ENCODE peak calls at places on chromosomes 6 and 20, in four cellular contexts. C, S, J and A are unnamed samples. For H3K9me3, the result is how much of the 10 kb centered on the place peaks cover.

GRCh38 chr20:34290471-34290870 is 12.7 kb downstream of the AHCY start:
- DNase-seq in C (no peak), S (no peak), J (no peak), A (no peak)

GRCh38 chr20:36051318-36052116 is 83.1 kb downstream of the CNBD2 start:
- DNase-seq in C (no peak), S (no peak), J (peak), A (no peak)

GRCh38 chr6:56222509-56222908 is 24.9 kb downstream of the COL21A1 start:
- DNase-seq in C (no peak), S (no peak), J (no peak), A (no peak)

GRCh38 chr20:17504898-17505663 is 26.1 kb downstream of the BFSP1 start:
- DNase-seq in C (peak), S (peak), J (peak), A (peak)

GRCh38 chr6:151869787-151870186 is 62.3 kb downstream of the ESR1 start:
- DNase-seq in C (no peak), S (no peak), J (no peak), A (no peak)

GRCh38 chr20:62876826-62877728 is 15.5 kb upstream of the TCFL5 start:
- DNase-seq in C (no peak), S (no peak), J (no peak), A (no peak)

GRCh38 chr6:101509556-101509955 is 116.0 kb downstream of the GRIK2 start:
- DNase-seq in C (no peak), S (peak), J (no peak), A (no peak)

GRCh38 chr6:33412140-33413009 is 1.6 kb downstream of the PHF1 start:
- DNase-seq in C (no peak), S (no peak), J (no peak), A (no peak)

GRCh38 chr6:144384427-144384826 is 99.3 kb downstream of the UTRN start:
- DNase-seq in C (no peak), S (no peak), J (no peak), A (no peak)

GRCh38 chr6:43924222-43924702 is 154.3 kb downstream of the VEGFA start:
- DNase-seq in C (no peak), S (peak), J (no peak), A (no peak)

GRCh38 chr6:158608221-158608620 is 36.3 kb downstream of the DYNLT1 start:
- DNase-seq in C (no peak), S (no peak), J (no peak), A (no peak)
- H3K9me3 ChIP-seq in C (under half), S (under half), J (under half), A (under half)

GRCh38 chr6:35084511-35085203 is 56.5 kb downstream of the TCP11 start:
- DNase-seq in C (no peak), S (no peak), J (no peak), A (no peak)
- H3K23ac ChIP-seq in C (no peak), S (no peak), J (no peak), A (no peak)

DNA sequence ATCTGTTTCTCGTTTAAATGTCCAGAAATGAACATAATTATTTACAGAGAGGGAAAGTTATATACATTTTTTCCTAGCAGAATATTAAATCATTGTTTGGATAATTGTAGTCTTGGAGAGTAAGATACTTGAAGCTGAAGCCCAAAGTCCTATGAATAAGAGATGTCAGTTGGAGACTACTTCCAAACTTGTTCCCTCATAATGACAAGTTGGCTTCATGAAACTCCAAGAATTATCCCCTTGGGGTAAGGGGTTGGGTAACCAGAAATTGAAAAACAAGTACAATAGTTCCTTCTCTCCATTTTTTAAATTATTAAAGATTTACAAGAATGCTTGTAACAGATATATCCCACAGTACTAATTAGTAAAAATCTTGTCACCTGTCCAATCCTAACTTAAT is 911.2 kb upstream of the MAN1A1 start:
- DNase-seq in C (no peak), S (no peak), J (no peak), A (no peak)
- H3K9me3 ChIP-seq in C (under half), S (under half), J (under half), A (under half)

GRCh38 chr6:7051780-7052440 is 55.9 kb upstream of the RREB1 start:
- DNase-seq in C (peak), S (no peak), J (no peak), A (peak)
- H3K23ac ChIP-seq in C (no peak), S (no peak), J (no peak), A (peak)

DNA sequence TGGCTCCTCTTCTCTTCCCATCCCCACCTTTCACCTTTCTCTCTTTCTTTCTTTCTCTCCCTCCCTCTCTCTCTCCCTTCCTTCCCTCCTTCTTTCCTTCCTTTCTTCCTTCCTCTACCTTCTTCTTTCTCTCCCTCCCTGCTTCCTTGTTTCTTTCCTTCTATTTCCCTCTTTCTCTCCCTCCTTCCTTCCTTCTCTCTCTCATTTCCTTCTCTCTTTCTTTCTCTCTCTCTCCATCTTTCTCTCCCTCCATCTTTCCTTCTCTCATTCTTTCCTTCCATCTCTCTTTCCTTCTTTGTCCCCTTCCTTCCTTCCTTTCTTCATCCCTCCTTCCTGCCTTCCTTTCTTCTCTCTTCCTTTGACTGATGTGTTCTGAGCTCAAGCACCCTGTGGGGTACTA is 1467.0 kb upstream of the DEFB115 start:
- DNase-seq in C (no peak), S (no peak), J (no peak), A (no peak)
- H3K9me3 ChIP-seq in C (under half), S (under half), J (under half), A (under half)

GRCh38 chr6:30742316-30743098 is at the start of gene FLOT1:
- DNase-seq in C (peak), S (peak), J (peak), A (peak)
- H3K23ac ChIP-seq in C (no peak), S (peak), J (no peak), A (peak)

DNA sequence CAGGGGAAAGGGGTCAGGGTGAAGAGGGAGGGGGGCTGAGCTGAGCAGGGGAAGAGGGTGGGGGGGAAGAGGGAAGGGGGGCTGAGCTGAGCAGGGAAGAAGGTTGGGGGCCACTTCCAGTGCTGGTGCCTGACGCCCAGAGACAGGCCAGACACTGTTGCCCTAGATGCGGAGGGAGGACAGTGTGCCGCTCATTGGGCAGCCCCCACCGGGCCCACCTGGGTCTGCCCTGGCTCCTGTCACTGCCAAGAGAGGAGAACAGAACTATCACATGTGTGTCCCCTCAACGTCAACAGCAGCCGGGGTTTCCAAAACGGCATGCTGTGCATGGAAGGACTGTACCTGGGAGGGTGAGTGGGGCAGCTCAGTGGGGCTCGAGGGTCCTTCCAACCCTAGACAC is 342.1 kb downstream of the CDH4 start:
- DNase-seq in C (no peak), S (no peak), J (no peak), A (no peak)
- H3K9me3 ChIP-seq in C (under half), S (under half), J (under half), A (under half)

DNA sequence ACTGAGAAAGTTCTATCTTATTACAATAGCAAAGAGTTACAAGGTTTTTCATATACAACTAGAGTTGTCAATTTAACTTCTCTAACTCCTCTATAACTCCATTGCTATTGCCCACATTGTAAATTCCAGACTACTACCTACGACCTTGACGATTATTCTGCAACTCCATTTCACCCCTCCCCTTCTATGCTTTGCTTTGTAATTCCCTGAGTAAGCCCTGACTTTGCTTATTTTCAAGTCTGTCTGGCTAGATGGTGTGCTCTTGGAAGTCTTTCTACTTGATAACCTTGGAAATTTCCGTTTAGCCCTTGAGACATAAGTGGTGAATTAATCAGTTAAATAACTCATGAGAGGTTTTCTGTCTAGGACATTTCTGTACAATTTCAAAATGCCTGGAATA is 161.4 kb downstream of the C6orf58 start:
- DNase-seq in C (no peak), S (no peak), J (no peak), A (no peak)
- H3K23ac ChIP-seq in C (no peak), S (no peak), J (no peak), A (no peak)